ENCODE peak calls at places on chromosomes 12 and 14, in eight cellular contexts. One of them, this sample, is unnamed.

GRCh38 chr14:50231475-50232275 is at the start of gene SOS2:
- DNase-seq in adipocyte: peak
- DNase-seq in heart left ventricle: peak
- DNase-seq in activated CD4-positive, CD25-positive, alpha-beta regulatory T cell: peak
- DNase-seq in hepatic stellate cell: peak
- DNase-seq in AG09309: peak
- DNase-seq in A172: peak
- DNase-seq in activated T-helper 1 cell treated with anti-CD3 and anti-CD28 coated beads, Interleukin-2, amount 50 U/mL, for 16 hours: peak
- DNase-seq in this sample: peak

GRCh38 chr14:65732112-65732511 is 319.6 kb downstream of the FUT8 start:
- DNase-seq in adipocyte: no peak
- DNase-seq in heart left ventricle: no peak
- DNase-seq in activated CD4-positive, CD25-positive, alpha-beta regulatory T cell: no peak
- DNase-seq in hepatic stellate cell: no peak
- DNase-seq in AG09309: no peak
- DNase-seq in A172: no peak
- DNase-seq in activated T-helper 1 cell treated with anti-CD3 and anti-CD28 coated beads, Interleukin-2, amount 50 U/mL, for 16 hours: no peak
- DNase-seq in this sample: no peak

GRCh38 chr12:108821407-108822397 is 35.7 kb downstream of the SSH1 start:
- DNase-seq in adipocyte: peak
- DNase-seq in heart left ventricle: peak
- DNase-seq in activated CD4-positive, CD25-positive, alpha-beta regulatory T cell: no peak
- DNase-seq in hepatic stellate cell: no peak
- DNase-seq in AG09309: no peak
- DNase-seq in A172: no peak
- DNase-seq in activated T-helper 1 cell treated with anti-CD3 and anti-CD28 coated beads, Interleukin-2, amount 50 U/mL, for 16 hours: no peak
- DNase-seq in this sample: peak

GRCh38 chr14:24785698-24786097 is 151.7 kb upstream of the GZMB start:
- DNase-seq in adipocyte: no peak
- DNase-seq in heart left ventricle: no peak
- DNase-seq in activated CD4-positive, CD25-positive, alpha-beta regulatory T cell: no peak
- DNase-seq in hepatic stellate cell: no peak
- DNase-seq in AG09309: no peak
- DNase-seq in A172: no peak
- DNase-seq in activated T-helper 1 cell treated with anti-CD3 and anti-CD28 coated beads, Interleukin-2, amount 50 U/mL, for 16 hours: no peak
- DNase-seq in this sample: no peak

GRCh38 chr14:63210812-63211211 is 6.6 kb downstream of the RHOJ start:
- DNase-seq in adipocyte: no peak
- DNase-seq in heart left ventricle: no peak
- DNase-seq in activated CD4-positive, CD25-positive, alpha-beta regulatory T cell: no peak
- DNase-seq in hepatic stellate cell: no peak
- DNase-seq in AG09309: no peak
- DNase-seq in A172: no peak
- DNase-seq in activated T-helper 1 cell treated with anti-CD3 and anti-CD28 coated beads, Interleukin-2, amount 50 U/mL, for 16 hours: no peak
- DNase-seq in this sample: no peak

GRCh38 chr14:23483216-23483854 is 13.8 kb downstream of the NGDN start:
- DNase-seq in adipocyte: no peak
- DNase-seq in heart left ventricle: no peak
- DNase-seq in activated CD4-positive, CD25-positive, alpha-beta regulatory T cell: no peak
- DNase-seq in hepatic stellate cell: peak
- DNase-seq in AG09309: no peak
- DNase-seq in A172: no peak
- DNase-seq in activated T-helper 1 cell treated with anti-CD3 and anti-CD28 coated beads, Interleukin-2, amount 50 U/mL, for 16 hours: no peak
- DNase-seq in this sample: no peak

GRCh38 chr12:87856-88255 is 21.3 kb downstream of the IQSEC3 start:
- DNase-seq in adipocyte: no peak
- DNase-seq in heart left ventricle: no peak
- DNase-seq in activated CD4-positive, CD25-positive, alpha-beta regulatory T cell: no peak
- DNase-seq in hepatic stellate cell: no peak
- DNase-seq in AG09309: no peak
- DNase-seq in A172: no peak
- DNase-seq in activated T-helper 1 cell treated with anti-CD3 and anti-CD28 coated beads, Interleukin-2, amount 50 U/mL, for 16 hours: no peak
- DNase-seq in this sample: no peak

GRCh38 chr12:76976777-76977465 is 88.4 kb downstream of the E2F7 start:
- DNase-seq in adipocyte: peak
- DNase-seq in heart left ventricle: no peak
- DNase-seq in activated CD4-positive, CD25-positive, alpha-beta regulatory T cell: no peak
- DNase-seq in hepatic stellate cell: no peak
- DNase-seq in AG09309: no peak
- DNase-seq in A172: no peak
- DNase-seq in activated T-helper 1 cell treated with anti-CD3 and anti-CD28 coated beads, Interleukin-2, amount 50 U/mL, for 16 hours: no peak
- DNase-seq in this sample: no peak

GRCh38 chr12:95286713-95287112 is 69.1 kb downstream of the VEZT start:
- DNase-seq in adipocyte: no peak
- DNase-seq in heart left ventricle: peak
- DNase-seq in activated CD4-positive, CD25-positive, alpha-beta regulatory T cell: no peak
- DNase-seq in hepatic stellate cell: no peak
- DNase-seq in AG09309: no peak
- DNase-seq in A172: no peak
- DNase-seq in activated T-helper 1 cell treated with anti-CD3 and anti-CD28 coated beads, Interleukin-2, amount 50 U/mL, for 16 hours: no peak
- DNase-seq in this sample: peak

GRCh38 chr12:75065482-75065881 is 144.2 kb downstream of the KCNC2 start:
- DNase-seq in adipocyte: no peak
- DNase-seq in heart left ventricle: no peak
- DNase-seq in activated CD4-positive, CD25-positive, alpha-beta regulatory T cell: no peak
- DNase-seq in hepatic stellate cell: no peak
- DNase-seq in AG09309: no peak
- DNase-seq in A172: no peak
- DNase-seq in activated T-helper 1 cell treated with anti-CD3 and anti-CD28 coated beads, Interleukin-2, amount 50 U/mL, for 16 hours: no peak
- DNase-seq in this sample: no peak

GRCh38 chr14:91009501-91010152 is 50.8 kb downstream of the RPS6KA5 start:
- DNase-seq in adipocyte: no peak
- DNase-seq in heart left ventricle: no peak
- DNase-seq in activated CD4-positive, CD25-positive, alpha-beta regulatory T cell: no peak
- DNase-seq in hepatic stellate cell: no peak
- DNase-seq in AG09309: no peak
- DNase-seq in A172: no peak
- DNase-seq in activated T-helper 1 cell treated with anti-CD3 and anti-CD28 coated beads, Interleukin-2, amount 50 U/mL, for 16 hours: no peak
- DNase-seq in this sample: no peak

GRCh38 chr12:130994821-130995375 is 41.2 kb downstream of the ADGRD1 start:
- DNase-seq in adipocyte: no peak
- DNase-seq in heart left ventricle: no peak
- DNase-seq in activated CD4-positive, CD25-positive, alpha-beta regulatory T cell: no peak
- DNase-seq in hepatic stellate cell: no peak
- DNase-seq in AG09309: no peak
- DNase-seq in A172: no peak
- DNase-seq in activated T-helper 1 cell treated with anti-CD3 and anti-CD28 coated beads, Interleukin-2, amount 50 U/mL, for 16 hours: no peak
- DNase-seq in this sample: no peak

GRCh38 chr14:38868415-38869290 is 234.4 kb downstream of the SEC23A start:
- DNase-seq in adipocyte: no peak
- DNase-seq in heart left ventricle: no peak
- DNase-seq in activated CD4-positive, CD25-positive, alpha-beta regulatory T cell: no peak
- DNase-seq in hepatic stellate cell: no peak
- DNase-seq in AG09309: no peak
- DNase-seq in A172: no peak
- DNase-seq in activated T-helper 1 cell treated with anti-CD3 and anti-CD28 coated beads, Interleukin-2, amount 50 U/mL, for 16 hours: no peak
- DNase-seq in this sample: no peak

GRCh38 chr12:71691504-71692129 is 5.7 kb downstream of the TMEM19 start:
- DNase-seq in adipocyte: no peak
- DNase-seq in heart left ventricle: no peak
- DNase-seq in activated CD4-positive, CD25-positive, alpha-beta regulatory T cell: no peak
- DNase-seq in hepatic stellate cell: no peak
- DNase-seq in AG09309: no peak
- DNase-seq in A172: no peak
- DNase-seq in activated T-helper 1 cell treated with anti-CD3 and anti-CD28 coated beads, Interleukin-2, amount 50 U/mL, for 16 hours: no peak
- DNase-seq in this sample: no peak

GRCh38 chr14:65632487-65632886 is 220.0 kb downstream of the FUT8 start:
- DNase-seq in adipocyte: no peak
- DNase-seq in heart left ventricle: no peak
- DNase-seq in activated CD4-positive, CD25-positive, alpha-beta regulatory T cell: no peak
- DNase-seq in hepatic stellate cell: no peak
- DNase-seq in AG09309: no peak
- DNase-seq in A172: no peak
- DNase-seq in activated T-helper 1 cell treated with anti-CD3 and anti-CD28 coated beads, Interleukin-2, amount 50 U/mL, for 16 hours: no peak
- DNase-seq in this sample: no peak

GRCh38 chr14:72617391-72618011 is 276.4 kb downstream of the DPF3 start:
- DNase-seq in adipocyte: peak
- DNase-seq in heart left ventricle: peak
- DNase-seq in activated CD4-positive, CD25-positive, alpha-beta regulatory T cell: no peak
- DNase-seq in hepatic stellate cell: peak
- DNase-seq in AG09309: no peak
- DNase-seq in A172: peak
- DNase-seq in activated T-helper 1 cell treated with anti-CD3 and anti-CD28 coated beads, Interleukin-2, amount 50 U/mL, for 16 hours: no peak
- DNase-seq in this sample: no peak

GRCh38 chr12:65839027-65839426 is 14.7 kb downstream of the HMGA2 start:
- DNase-seq in adipocyte: no peak
- DNase-seq in heart left ventricle: no peak
- DNase-seq in activated CD4-positive, CD25-positive, alpha-beta regulatory T cell: no peak
- DNase-seq in hepatic stellate cell: no peak
- DNase-seq in AG09309: no peak
- DNase-seq in A172: no peak
- DNase-seq in activated T-helper 1 cell treated with anti-CD3 and anti-CD28 coated beads, Interleukin-2, amount 50 U/mL, for 16 hours: no peak
- DNase-seq in this sample: no peak

GRCh38 chr12:50221228-50222008 is 54.2 kb upstream of the CERS5 start:
- DNase-seq in adipocyte: peak
- DNase-seq in heart left ventricle: no peak
- DNase-seq in activated CD4-positive, CD25-positive, alpha-beta regulatory T cell: no peak
- DNase-seq in hepatic stellate cell: peak
- DNase-seq in AG09309: peak
- DNase-seq in A172: peak
- DNase-seq in activated T-helper 1 cell treated with anti-CD3 and anti-CD28 coated beads, Interleukin-2, amount 50 U/mL, for 16 hours: no peak
- DNase-seq in this sample: peak

GRCh38 chr12:47408171-47408871 is 297.5 kb downstream of the RPAP3 start:
- DNase-seq in adipocyte: no peak
- DNase-seq in heart left ventricle: no peak
- DNase-seq in activated CD4-positive, CD25-positive, alpha-beta regulatory T cell: no peak
- DNase-seq in hepatic stellate cell: no peak
- DNase-seq in AG09309: no peak
- DNase-seq in A172: peak
- DNase-seq in activated T-helper 1 cell treated with anti-CD3 and anti-CD28 coated beads, Interleukin-2, amount 50 U/mL, for 16 hours: no peak
- DNase-seq in this sample: no peak

GRCh38 chr12:123258593-123258992 is 13.1 kb downstream of the CDK2AP1 start:
- DNase-seq in adipocyte: no peak
- DNase-seq in heart left ventricle: no peak
- DNase-seq in activated CD4-positive, CD25-positive, alpha-beta regulatory T cell: no peak
- DNase-seq in hepatic stellate cell: no peak
- DNase-seq in AG09309: no peak
- DNase-seq in A172: no peak
- DNase-seq in activated T-helper 1 cell treated with anti-CD3 and anti-CD28 coated beads, Interleukin-2, amount 50 U/mL, for 16 hours: no peak
- DNase-seq in this sample: no peak

GRCh38 chr14:33956640-33957039 is 5.8 kb upstream of the EGLN3 start:
- DNase-seq in adipocyte: no peak
- DNase-seq in heart left ventricle: no peak
- DNase-seq in activated CD4-positive, CD25-positive, alpha-beta regulatory T cell: no peak
- DNase-seq in hepatic stellate cell: no peak
- DNase-seq in AG09309: no peak
- DNase-seq in A172: no peak
- DNase-seq in activated T-helper 1 cell treated with anti-CD3 and anti-CD28 coated beads, Interleukin-2, amount 50 U/mL, for 16 hours: no peak
- DNase-seq in this sample: no peak

GRCh38 chr12:53931844-53932581 is 6.6 kb upstream of the HOXC13 start:
- DNase-seq in adipocyte: no peak
- DNase-seq in heart left ventricle: no peak
- DNase-seq in activated CD4-positive, CD25-positive, alpha-beta regulatory T cell: no peak
- DNase-seq in hepatic stellate cell: no peak
- DNase-seq in AG09309: no peak
- DNase-seq in A172: no peak
- DNase-seq in activated T-helper 1 cell treated with anti-CD3 and anti-CD28 coated beads, Interleukin-2, amount 50 U/mL, for 16 hours: no peak
- DNase-seq in this sample: no peak

GRCh38 chr12:53205747-53206146 is 1.3 kb downstream of the ITGB7 start:
- DNase-seq in adipocyte: peak
- DNase-seq in heart left ventricle: no peak
- DNase-seq in activated CD4-positive, CD25-positive, alpha-beta regulatory T cell: peak
- DNase-seq in hepatic stellate cell: peak
- DNase-seq in AG09309: no peak
- DNase-seq in A172: peak
- DNase-seq in activated T-helper 1 cell treated with anti-CD3 and anti-CD28 coated beads, Interleukin-2, amount 50 U/mL, for 16 hours: peak
- DNase-seq in this sample: no peak

GRCh38 chr12:124565656-124566180 is 1.7 kb downstream of the NCOR2 start:
- DNase-seq in adipocyte: no peak
- DNase-seq in heart left ventricle: no peak
- DNase-seq in activated CD4-positive, CD25-positive, alpha-beta regulatory T cell: no peak
- DNase-seq in hepatic stellate cell: no peak
- DNase-seq in AG09309: no peak
- DNase-seq in A172: no peak
- DNase-seq in activated T-helper 1 cell treated with anti-CD3 and anti-CD28 coated beads, Interleukin-2, amount 50 U/mL, for 16 hours: no peak
- DNase-seq in this sample: no peak

GRCh38 chr12:105960319-105961076 is 178.3 kb downstream of the NUAK1 start:
- DNase-seq in adipocyte: peak
- DNase-seq in heart left ventricle: no peak
- DNase-seq in activated CD4-positive, CD25-positive, alpha-beta regulatory T cell: no peak
- DNase-seq in hepatic stellate cell: no peak
- DNase-seq in AG09309: no peak
- DNase-seq in A172: no peak
- DNase-seq in activated T-helper 1 cell treated with anti-CD3 and anti-CD28 coated beads, Interleukin-2, amount 50 U/mL, for 16 hours: no peak
- DNase-seq in this sample: peak

GRCh38 chr12:103798586-103798985 is 42.4 kb downstream of the NT5DC3 start:
- DNase-seq in adipocyte: no peak
- DNase-seq in heart left ventricle: no peak
- DNase-seq in activated CD4-positive, CD25-positive, alpha-beta regulatory T cell: no peak
- DNase-seq in hepatic stellate cell: no peak
- DNase-seq in AG09309: no peak
- DNase-seq in A172: no peak
- DNase-seq in activated T-helper 1 cell treated with anti-CD3 and anti-CD28 coated beads, Interleukin-2, amount 50 U/mL, for 16 hours: no peak
- DNase-seq in this sample: no peak

GRCh38 chr12:105047303-105047702 is 37.0 kb downstream of the ALDH1L2 start:
- DNase-seq in adipocyte: no peak
- DNase-seq in heart left ventricle: no peak
- DNase-seq in activated CD4-positive, CD25-positive, alpha-beta regulatory T cell: no peak
- DNase-seq in hepatic stellate cell: no peak
- DNase-seq in AG09309: no peak
- DNase-seq in A172: no peak
- DNase-seq in activated T-helper 1 cell treated with anti-CD3 and anti-CD28 coated beads, Interleukin-2, amount 50 U/mL, for 16 hours: no peak
- DNase-seq in this sample: no peak

GRCh38 chr12:20624718-20625117 is 70.4 kb upstream of the SLCO1C1 start:
- DNase-seq in adipocyte: peak
- DNase-seq in heart left ventricle: no peak
- DNase-seq in activated CD4-positive, CD25-positive, alpha-beta regulatory T cell: no peak
- DNase-seq in hepatic stellate cell: no peak
- DNase-seq in AG09309: no peak
- DNase-seq in A172: peak
- DNase-seq in activated T-helper 1 cell treated with anti-CD3 and anti-CD28 coated beads, Interleukin-2, amount 50 U/mL, for 16 hours: no peak
- DNase-seq in this sample: peak

This sample was measured in Caki2.